ENCODE peak calls at places on chromosome 1, in nine cellular contexts. F is lung microvascular endothelial cell; J is stimulated activated naive CD4-positive, alpha-beta T cell; X is heart right ventricle; W is pulmonary artery endothelial cell; M is osteocyte; K is GM03348; I is Panc1; B is activated naive CD4-positive, alpha-beta T cell. U is an unnamed sample.

GRCh38 chr1:24486296-24487065 is 16.2 kb upstream of the RCAN3 start:
- DNase-seq in F (no peak), J (peak; percentile 25), X (no peak), W (no peak), M (no peak), K (no peak), I (no peak), B (no peak), U (no peak)

GRCh38 chr1:55060133-55060999 is 21.0 kb downstream of the PCSK9 start:
- DNase-seq in F (no peak), J (no peak), X (no peak), W (no peak), M (peak; percentile 63), K (no peak), I (no peak), B (no peak), U (no peak)

GRCh38 chr1:193104496-193104905 is 713 bp downstream of the GLRX2 start:
- DNase-seq in F (peak; percentile 57), J (no peak), X (peak; percentile 47), W (no peak), M (peak; percentile 85), K (peak; percentile 67), I (no peak), B (no peak), U (peak; percentile 78)

GRCh38 chr1:54559111-54559548 is 11.1 kb downstream of the ACOT11 start:
- DNase-seq in F (no peak), J (no peak), X (no peak), W (no peak), M (no peak), K (no peak), I (no peak), B (no peak), U (no peak)

GRCh38 chr1:66244429-66244828 is 289.5 kb upstream of the SGIP1 start:
- DNase-seq in F (no peak), J (no peak), X (no peak), W (no peak), M (no peak), K (peak; percentile 12), I (no peak), B (no peak), U (no peak)

GRCh38 chr1:164589408-164589807 is 30.4 kb downstream of the PBX1 start:
- DNase-seq in F (no peak), J (no peak), X (no peak), W (no peak), M (no peak), K (no peak), I (no peak), B (no peak), U (no peak)

GRCh38 chr1:10398278-10398733 is 558 bp upstream of the PGD start:
- DNase-seq in F (no peak), J (no peak), X (no peak), W (no peak), M (no peak), K (no peak), I (no peak), B (no peak), U (no peak)

GRCh38 chr1:92030701-92031107 is 919 bp downstream of the EPHX4 start:
- DNase-seq in F (peak; percentile 16), J (no peak), X (no peak), W (peak; percentile 24), M (no peak), K (no peak), I (no peak), B (no peak), U (peak; percentile 24)

GRCh38 chr1:17984510-17985085 is 123.0 kb upstream of the IGSF21 start:
- DNase-seq in F (peak; percentile 9), J (no peak), X (no peak), W (no peak), M (no peak), K (no peak), I (no peak), B (no peak), U (no peak)

GRCh38 chr1:150997949-150998348 is 8.8 kb downstream of the MINDY1 start:
- DNase-seq in F (no peak), J (no peak), X (no peak), W (no peak), M (no peak), K (no peak), I (no peak), B (no peak), U (no peak)